ENCODE peak calls at places on chromosomes 3 and 15, in four cellular contexts. Y is tibial nerve, P is esophagus squamous epithelium, S is epithelial cell of esophagus. U is an unnamed sample.

GRCh38 chr3:42804831-42805821 is 836 bp upstream of the HIGD1A start:
- DNase-seq in P (no peak), S (peak), Y (no peak), U (peak)

GRCh38 chr3:52859686-52860423 is 25.0 kb upstream of the MUSTN1 start:
- DNase-seq in S (no peak), Y (no peak), P (no peak), U (no peak)

GRCh38 chr3:7577513-7577912 is 716.6 kb downstream of the GRM7 start:
- DNase-seq in P (no peak), Y (no peak), S (no peak), U (no peak)

GRCh38 chr15:69824877-69825406 is 272.8 kb downstream of the TLE3 start:
- DNase-seq in S (no peak), P (no peak), Y (no peak), U (no peak)

GRCh38 chr3:127781411-127782001 is 40.8 kb downstream of the MGLL start:
- DNase-seq in Y (no peak), P (no peak), S (no peak), U (no peak)

GRCh38 chr3:25689226-25689625 is 24.5 kb upstream of the TOP2B start:
- DNase-seq in P (no peak), Y (no peak), S (no peak), U (no peak)

GRCh38 chr15:32131803-32132202 is 101.5 kb downstream of the CHRNA7 start:
- DNase-seq in S (no peak), P (no peak), Y (no peak), U (no peak)

GRCh38 chr15:90225504-90226234 is 8.1 kb downstream of the CIB1 start:
- DNase-seq in P (no peak), S (no peak), Y (no peak), U (no peak)

GRCh38 chr3:39277893-39278615 is 1.8 kb downstream of the CX3CR1 start:
- DNase-seq in S (no peak), Y (no peak), P (no peak), U (no peak)
- TF ChIP-seq CTCF in S (no peak), Y (no peak), P (no peak), U (no peak)

DNA sequence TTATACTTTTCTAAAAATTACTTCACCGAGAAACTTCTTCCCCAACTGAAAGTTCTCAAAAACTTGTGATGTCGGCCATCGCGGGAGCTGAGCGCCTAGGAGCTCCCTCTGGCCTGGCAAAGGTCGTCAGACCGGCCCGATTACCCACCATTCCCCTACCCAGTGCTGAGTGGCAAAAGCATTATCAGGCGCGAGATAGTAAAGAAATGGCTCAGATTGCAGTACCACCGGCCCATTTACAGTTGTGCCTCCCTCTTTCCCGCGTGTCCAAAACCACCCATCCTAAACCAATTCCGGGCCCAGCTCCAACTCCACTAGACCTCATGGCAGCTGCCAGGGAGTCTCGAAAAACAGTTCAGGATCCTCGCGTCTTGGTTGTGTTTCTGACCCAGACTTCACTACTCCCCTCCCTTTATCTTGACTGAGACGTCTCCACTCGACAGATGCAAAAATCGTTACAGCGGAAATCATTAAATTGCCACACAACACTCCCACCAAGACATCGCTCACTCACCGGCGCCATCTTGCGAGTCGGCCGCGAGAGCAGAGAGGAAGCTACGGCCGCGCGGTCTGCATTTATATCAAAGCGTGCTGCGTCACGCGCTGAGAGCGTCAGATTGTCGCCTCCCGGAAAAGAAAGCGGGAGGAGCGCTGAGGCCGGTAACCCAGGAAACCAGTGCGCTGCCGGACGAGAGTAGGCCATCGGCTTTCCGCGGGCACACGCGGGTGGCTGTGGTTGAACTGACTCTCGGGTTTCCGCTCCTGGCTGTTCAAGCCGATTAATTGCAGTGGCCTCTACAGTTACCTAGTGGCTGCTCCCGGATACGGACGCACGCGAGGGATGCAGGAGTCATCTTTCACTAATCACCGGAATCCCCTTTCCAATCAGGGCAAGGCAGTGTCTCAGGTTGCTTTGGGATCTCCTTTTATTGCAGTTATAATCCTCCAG is at the start of gene RPL22L1:
- DNase-seq in S (peak), Y (peak), P (no peak), U (peak)
- TF ChIP-seq CTCF in S (peak), Y (peak), P (no peak), U (no peak)

GRCh38 chr3:63791974-63792373 is 27.1 kb upstream of the C3orf49 start:
- DNase-seq in P (no peak), S (peak), Y (no peak), U (no peak)
- TF ChIP-seq CTCF in P (no peak), S (peak), Y (peak), U (no peak)

GRCh38 chr3:108150200-108150599 is 59.4 kb upstream of the CD47 start:
- DNase-seq in S (no peak), Y (no peak), P (no peak), U (no peak)
- TF ChIP-seq CTCF in S (no peak), Y (no peak), P (no peak), U (no peak)